ENCODE peak calls at places on chromosomes 2 and 18, in four cellular contexts. F is GM23338, N is K562, P is Panc1. Z is an unnamed sample.

GRCh38 chr2:43224571-43225092 is 1.8 kb downstream of the ZFP36L2 start:
- DNase-seq in F (peak), N (peak), P (no peak), Z (no peak)

GRCh38 chr2:130336877-130337734 is 5.6 kb upstream of the IMP4 start:
- DNase-seq in F (peak), N (peak), P (peak), Z (peak)

GRCh38 chr2:29405266-29405665 is 290.1 kb downstream of the CLIP4 start:
- DNase-seq in F (no peak), N (no peak), P (no peak), Z (no peak)

GRCh38 chr2:68217729-68218128 is 34.6 kb downstream of the PPP3R1 start:
- DNase-seq in F (no peak), N (no peak), P (no peak), Z (no peak)

GRCh38 chr18:55124078-55124477 is 164.8 kb upstream of the CCDC68 start:
- DNase-seq in F (no peak), N (no peak), P (no peak), Z (no peak)

GRCh38 chr18:58161659-58162058 is 117.6 kb downstream of the NEDD4L start:
- DNase-seq in F (peak), N (peak), P (no peak), Z (no peak)

GRCh38 chr2:64202206-64202864 is 58.1 kb upstream of the PELI1 start:
- DNase-seq in F (peak), N (no peak), P (no peak), Z (no peak)

GRCh38 chr2:154637426-154637825 is 61.1 kb upstream of the KCNJ3 start:
- DNase-seq in F (no peak), N (no peak), P (no peak), Z (no peak)

GRCh38 chr2:123015186-123015585 is 1009.9 kb upstream of the CNTNAP5 start:
- DNase-seq in F (no peak), N (no peak), P (no peak), Z (no peak)

DNA sequence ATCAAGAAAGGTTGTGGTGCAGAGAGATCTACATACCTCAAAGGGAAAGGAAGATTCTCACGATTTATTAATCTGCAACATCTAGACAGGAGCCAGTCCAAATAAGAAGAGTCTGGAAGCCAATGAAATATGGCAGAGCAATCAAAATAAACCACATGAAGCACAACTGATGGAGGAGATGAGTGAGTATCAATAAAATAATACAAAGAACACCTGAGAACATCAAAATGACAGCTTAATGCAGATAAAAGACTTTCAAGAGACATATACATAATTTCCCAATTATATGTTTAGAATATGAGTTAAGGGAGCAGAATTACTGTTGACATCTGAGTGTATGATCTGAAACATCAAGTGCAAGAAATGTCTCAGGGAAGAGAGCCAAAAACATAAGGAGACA is 12.5 kb upstream of the DOK6 start:
- DNase-seq in F (no peak), N (no peak), P (no peak), Z (no peak)
- TF ChIP-seq POLR2AphosphoS5 in F (no peak), N (no peak), P (no peak), Z (no peak)

GRCh38 chr2:157900203-157900602 is 24.1 kb upstream of the ACVR1 start:
- DNase-seq in F (no peak), N (no peak), P (no peak), Z (no peak)
- TF ChIP-seq POLR2AphosphoS5 in F (no peak), N (no peak), P (no peak), Z (no peak)

GRCh38 chr2:241645056-241645914 is 7.8 kb downstream of the ATG4B start:
- DNase-seq in F (peak), N (no peak), P (no peak), Z (no peak)
- TF ChIP-seq POLR2AphosphoS5 in F (no peak), N (no peak), P (no peak), Z (no peak)

GRCh38 chr2:113760400-113760799 is 4.0 kb upstream of the SLC35F5 start:
- DNase-seq in F (no peak), N (no peak), P (no peak), Z (no peak)
- TF ChIP-seq POLR2AphosphoS5 in F (no peak), N (no peak), P (no peak), Z (no peak)

DNA sequence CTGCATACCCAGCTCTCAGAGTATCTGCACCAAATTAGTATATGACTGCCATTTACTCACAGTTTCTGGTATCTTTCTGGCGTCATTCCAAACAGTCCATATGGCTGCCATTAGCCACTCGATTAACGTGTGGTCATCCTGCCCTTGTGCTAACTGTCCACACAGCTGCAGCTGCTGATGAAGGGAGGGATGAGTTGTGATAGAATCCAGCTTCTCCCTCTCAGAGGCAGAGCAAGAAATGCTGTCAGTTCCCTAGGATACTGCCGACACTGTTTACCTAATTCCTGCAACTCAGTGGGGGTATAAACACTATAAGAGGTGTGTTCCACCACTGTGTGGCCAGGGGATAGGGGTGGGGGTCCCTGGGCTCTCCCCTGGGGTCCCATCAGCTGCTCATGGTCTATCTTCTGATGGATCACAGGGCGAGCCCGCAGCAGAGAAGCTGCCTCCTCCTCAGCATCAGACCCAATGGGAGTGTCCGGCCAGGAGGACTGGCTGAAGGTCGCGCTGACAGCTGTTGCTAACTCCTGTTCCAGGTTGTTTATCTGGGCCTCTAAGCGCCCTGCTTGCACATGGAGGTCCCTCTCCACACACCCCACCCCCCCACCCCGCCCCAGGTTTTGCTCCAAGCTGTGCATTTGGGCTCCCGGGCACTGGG is 17.3 kb upstream of the KLHL23 start:
- DNase-seq in F (no peak), N (peak), P (no peak), Z (no peak)
- TF ChIP-seq POLR2AphosphoS5 in F (no peak), N (peak), P (no peak), Z (no peak)

DNA sequence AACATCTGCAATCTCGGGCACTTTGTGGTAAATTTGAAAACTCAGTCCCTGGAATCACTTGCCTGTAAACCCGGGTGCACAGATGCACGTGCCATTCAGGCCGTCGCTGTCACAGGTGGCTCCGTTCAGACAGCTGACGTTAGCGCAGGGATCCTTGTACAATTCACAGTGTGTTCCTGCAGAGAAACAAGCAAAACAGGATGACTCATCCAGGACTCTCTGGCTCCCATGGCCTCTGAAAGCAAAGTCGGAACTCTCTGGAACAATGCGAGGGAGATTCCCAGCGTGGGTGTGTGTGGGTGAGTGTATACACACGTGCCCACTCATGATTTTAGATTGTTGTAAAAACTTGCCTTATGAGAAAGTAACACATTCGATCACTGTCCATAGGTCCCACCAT is 136.1 kb upstream of the PID1 start:
- DNase-seq in F (no peak), N (no peak), P (peak), Z (peak)
- TF ChIP-seq POLR2AphosphoS5 in F (no peak), N (no peak), P (no peak), Z (peak)

GRCh38 chr2:230226090-230226551 is 585 bp downstream of the SP140 start:
- DNase-seq in F (no peak), N (no peak), P (no peak), Z (no peak)
- TF ChIP-seq POLR2AphosphoS5 in F (no peak), N (no peak), P (no peak), Z (no peak)

GRCh38 chr2:144514731-144515424 is 5.0 kb downstream of the ZEB2 start:
- DNase-seq in F (peak), N (no peak), P (no peak), Z (no peak)
- TF ChIP-seq POLR2AphosphoS5 in F (no peak), N (no peak), P (no peak), Z (no peak)

DNA sequence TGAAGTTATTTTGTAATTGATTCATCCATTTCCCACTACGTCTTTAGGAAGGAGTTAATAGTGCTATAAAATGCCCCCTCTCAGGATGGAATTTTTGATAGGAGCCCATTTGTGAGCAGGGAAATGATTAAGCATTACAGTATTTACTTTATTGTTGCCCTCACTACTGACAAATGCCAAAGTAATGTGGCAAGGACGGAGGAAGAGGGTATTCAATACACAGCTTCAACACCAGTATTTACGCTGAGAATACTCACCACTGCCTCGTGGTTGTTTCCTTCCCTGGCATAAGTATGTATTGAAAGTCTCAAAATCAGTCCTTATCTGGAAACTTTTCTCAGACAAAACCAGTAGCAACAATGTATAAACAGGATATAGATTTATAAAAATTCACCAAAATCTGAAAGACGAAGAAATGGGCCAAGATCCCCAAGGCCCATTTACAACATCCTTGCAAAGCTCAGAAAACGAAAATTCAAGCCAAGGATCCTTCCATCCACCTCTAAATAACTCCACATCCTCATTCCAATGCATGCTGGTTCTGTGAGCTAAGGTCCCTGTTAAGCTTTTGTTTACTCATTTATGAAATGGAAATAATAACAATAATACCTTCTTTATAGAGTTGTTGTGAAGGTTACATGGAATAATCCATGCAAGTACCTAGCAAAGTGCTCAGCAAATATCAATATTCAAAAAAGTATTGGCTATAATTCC is 29.3 kb downstream of the FEZ2 start:
- DNase-seq in F (peak), N (no peak), P (peak), Z (no peak)
- TF ChIP-seq POLR2AphosphoS5 in F (no peak), N (no peak), P (peak), Z (no peak)

DNA sequence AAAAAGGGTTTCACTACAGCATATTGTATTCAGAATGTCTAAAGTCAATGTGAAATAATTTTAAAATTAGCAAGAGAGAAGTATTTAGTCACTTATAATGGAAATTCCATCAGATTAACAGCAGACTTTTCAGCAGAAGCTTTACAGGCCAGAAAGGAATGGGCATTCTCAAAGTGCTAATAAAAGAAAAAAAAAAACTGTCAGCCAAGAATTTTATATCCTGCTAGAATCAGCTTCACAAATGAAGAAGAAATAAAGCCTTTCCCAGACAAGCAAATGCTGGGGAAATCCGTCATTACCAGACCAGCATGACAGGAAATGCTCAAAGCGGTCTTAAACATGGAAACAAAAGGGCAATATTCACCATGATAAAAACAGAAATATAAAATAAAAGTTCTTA is 18.8 kb downstream of the LMAN1 start:
- DNase-seq in F (no peak), N (no peak), P (no peak), Z (no peak)
- TF ChIP-seq POLR2AphosphoS5 in F (no peak), N (no peak), P (no peak), Z (no peak)

Z was measured in vagina.